ENCODE peak calls at places on chromosome 15, in five cellular contexts. O is SJCRH30, E is right cardiac atrium, F is BE2C, G is aorta. P is an unnamed sample.

GRCh38 chr15:36458406-36458805 is 121.0 kb upstream of the CDIN1 start:
- DNase-seq in G (no peak), O (no peak), F (peak), E (no peak), P (no peak)

GRCh38 chr15:42107483-42107882 is 13.1 kb upstream of the PLA2G4D start:
- DNase-seq in G (no peak), E (no peak), O (peak), F (no peak), P (no peak)

GRCh38 chr15:71219646-71220045 is 104.4 kb downstream of the THSD4 start:
- DNase-seq in O (no peak), E (no peak), F (no peak), G (no peak), P (peak)

GRCh38 chr15:34246276-34247010 is 21.6 kb downstream of the EMC4 start:
- DNase-seq in O (no peak), G (no peak), E (no peak), F (no peak), P (no peak)

GRCh38 chr15:74857082-74857655 is 14.2 kb upstream of the ULK3 start:
- DNase-seq in E (no peak), F (peak), O (no peak), G (no peak), P (no peak)

GRCh38 chr15:61641645-61642044 is 412.5 kb upstream of the RORA start:
- DNase-seq in F (no peak), G (no peak), E (no peak), O (no peak), P (no peak)

GRCh38 chr15:25773248-25773647 is 89.9 kb downstream of the ATP10A start:
- DNase-seq in G (no peak), E (no peak), O (no peak), F (no peak), P (no peak)

GRCh38 chr15:39944711-39945110 is 10.8 kb downstream of the EIF2AK4 start:
- DNase-seq in G (no peak), E (no peak), F (no peak), O (no peak), P (no peak)

GRCh38 chr15:43414196-43414595 is 43.3 kb downstream of the TUBGCP4 start:
- DNase-seq in F (no peak), O (no peak), G (no peak), E (no peak), P (no peak)

GRCh38 chr15:39919740-39920509 is at the start of gene GPR176:
- DNase-seq in E (peak), F (peak), G (peak), O (peak), P (peak)

GRCh38 chr15:39774688-39775267 is 7.9 kb downstream of the FSIP1 start:
- DNase-seq in G (no peak), O (no peak), E (no peak), F (no peak), P (no peak)

GRCh38 chr15:56837281-56837680 is 81.2 kb upstream of the TCF12 start:
- DNase-seq in O (no peak), G (no peak), E (no peak), F (no peak), P (no peak)

GRCh38 chr15:61517335-61517734 is 288.2 kb upstream of the RORA start:
- DNase-seq in O (no peak), F (no peak), G (no peak), E (no peak), P (no peak)

GRCh38 chr15:53216036-53216435 is 425.9 kb upstream of the ONECUT1 start:
- DNase-seq in F (no peak), O (no peak), E (no peak), G (no peak), P (no peak)

GRCh38 chr15:24944939-24945338 is 9.8 kb upstream of the SNRPN start:
- DNase-seq in O (no peak), F (no peak), G (no peak), E (no peak), P (no peak)

GRCh38 chr15:42385206-42385979 is 26.1 kb downstream of the CAPN3 start:
- DNase-seq in E (no peak), G (no peak), F (peak), O (peak), P (no peak)

GRCh38 chr15:40826123-40827075 is 2.1 kb downstream of the PPP1R14D start:
- DNase-seq in E (no peak), O (no peak), G (peak), F (no peak), P (no peak)

GRCh38 chr15:33068007-33068441 is 126.5 kb downstream of the FMN1 start:
- DNase-seq in O (peak), F (no peak), E (peak), G (no peak), P (no peak)

GRCh38 chr15:99970891-99971330 is 237.7 kb upstream of the LYSMD4 start:
- DNase-seq in E (no peak), G (peak), F (no peak), O (no peak), P (no peak)

GRCh38 chr15:31353931-31354330 is 27.3 kb downstream of the KLF13 start:
- DNase-seq in G (no peak), E (no peak), O (peak), F (no peak), P (no peak)

GRCh38 chr15:68696532-68697363 is 118.0 kb downstream of the CORO2B start:
- DNase-seq in O (no peak), F (no peak), E (no peak), G (no peak), P (no peak)

GRCh38 chr15:84387086-84387485 is 151.5 kb downstream of the GOLGA6L4 start:
- DNase-seq in O (no peak), E (no peak), G (no peak), F (no peak), P (no peak)

GRCh38 chr15:74399511-74400312 is 32.3 kb upstream of the CYP11A1 start:
- DNase-seq in F (no peak), E (no peak), G (no peak), O (peak), P (peak)

DNA sequence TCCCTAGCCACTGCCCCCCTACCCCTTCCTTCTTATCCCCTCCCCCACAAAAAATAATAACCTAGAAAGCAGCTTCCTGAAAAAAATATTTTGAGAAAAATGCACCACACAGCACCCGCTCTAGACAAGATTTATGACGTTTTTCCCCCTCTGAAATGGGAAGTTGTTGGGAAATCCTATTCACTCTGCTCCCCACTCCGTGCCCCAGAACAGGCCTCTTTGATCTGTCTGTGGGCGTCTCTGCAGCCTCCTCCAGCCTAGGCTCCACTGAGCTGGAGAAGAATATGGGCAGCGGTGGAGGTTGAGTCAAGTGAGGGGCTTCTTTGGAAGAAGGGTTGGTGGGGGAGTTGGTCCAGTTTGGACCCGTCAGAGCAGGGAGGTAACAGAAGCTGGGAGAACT is 28.5 kb upstream of the POLG start:
- DNase-seq in G (no peak), E (no peak), O (no peak), F (no peak), P (no peak)
- H3K4me3 ChIP-seq in G (no peak), E (no peak), O (no peak), F (peak), P (no peak)

DNA sequence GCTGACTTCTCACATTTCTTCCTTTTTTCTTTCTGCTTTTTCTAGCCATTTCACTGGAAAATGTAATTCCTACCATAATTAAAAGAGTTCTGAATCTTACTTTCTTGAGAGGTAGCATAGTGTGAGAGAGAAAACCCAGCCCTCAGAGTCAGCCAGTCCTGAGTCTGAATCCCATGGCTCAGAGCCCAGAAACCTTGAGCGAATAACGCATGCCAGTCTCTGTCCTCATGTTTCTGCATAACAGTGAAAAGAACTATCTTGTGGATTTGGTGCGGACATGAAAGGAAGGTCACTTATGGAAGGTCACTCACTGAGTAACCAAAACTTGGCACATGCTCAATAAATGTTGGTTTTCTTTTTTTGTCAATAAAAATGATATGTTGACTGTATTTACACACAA is 29.3 kb upstream of the SLCO3A1 start:
- DNase-seq in G (no peak), O (no peak), F (no peak), E (peak), P (no peak)
- H3K4me3 ChIP-seq in G (no peak), O (no peak), F (no peak), E (no peak), P (no peak)

GRCh38 chr15:48622227-48622626 is 23.3 kb downstream of the FBN1 start:
- DNase-seq in O (no peak), E (no peak), G (no peak), F (no peak), P (no peak)
- H3K4me3 ChIP-seq in O (no peak), E (no peak), G (no peak), F (no peak), P (no peak)

GRCh38 chr15:66404532-66404931 is 17.8 kb downstream of the MAP2K1 start:
- DNase-seq in G (no peak), E (no peak), O (peak), F (no peak), P (no peak)

GRCh38 chr15:66403323-66403722 is 16.6 kb downstream of the MAP2K1 start:
- DNase-seq in G (no peak), O (no peak), E (no peak), F (no peak), P (no peak)

GRCh38 chr15:66401130-66402021 is 14.7 kb downstream of the MAP2K1 start:
- DNase-seq in G (no peak), O (no peak), F (no peak), E (no peak), P (no peak)

GRCh38 chr15:66404122-66404521 is 17.4 kb downstream of the MAP2K1 start:
- DNase-seq in F (no peak), G (no peak), E (no peak), O (no peak), P (no peak)

DNA sequence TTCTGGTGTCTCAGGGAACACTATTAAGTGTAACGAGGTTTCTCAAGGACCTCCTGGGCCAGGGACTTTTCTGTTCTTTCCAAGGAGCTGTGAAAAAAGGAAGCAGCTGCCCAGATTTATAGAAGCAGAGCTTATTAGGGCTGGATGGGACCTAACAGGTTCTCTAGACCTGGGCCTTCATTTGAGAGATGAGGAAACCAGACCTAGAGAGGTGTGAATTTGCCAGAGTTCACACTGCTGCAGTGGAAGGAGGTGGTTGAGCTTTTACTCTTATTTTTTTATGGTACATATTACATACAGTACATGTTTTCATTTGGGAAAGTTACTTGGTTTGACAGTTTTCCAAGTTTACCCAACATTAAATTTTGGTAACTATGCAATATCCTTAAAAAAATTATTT is 16.2 kb downstream of the MAP2K1 start:
- DNase-seq in G (no peak), E (no peak), O (no peak), F (no peak), P (no peak)
- H3K4me3 ChIP-seq in G (no peak), E (no peak), O (no peak), F (no peak), P (no peak)

DNA sequence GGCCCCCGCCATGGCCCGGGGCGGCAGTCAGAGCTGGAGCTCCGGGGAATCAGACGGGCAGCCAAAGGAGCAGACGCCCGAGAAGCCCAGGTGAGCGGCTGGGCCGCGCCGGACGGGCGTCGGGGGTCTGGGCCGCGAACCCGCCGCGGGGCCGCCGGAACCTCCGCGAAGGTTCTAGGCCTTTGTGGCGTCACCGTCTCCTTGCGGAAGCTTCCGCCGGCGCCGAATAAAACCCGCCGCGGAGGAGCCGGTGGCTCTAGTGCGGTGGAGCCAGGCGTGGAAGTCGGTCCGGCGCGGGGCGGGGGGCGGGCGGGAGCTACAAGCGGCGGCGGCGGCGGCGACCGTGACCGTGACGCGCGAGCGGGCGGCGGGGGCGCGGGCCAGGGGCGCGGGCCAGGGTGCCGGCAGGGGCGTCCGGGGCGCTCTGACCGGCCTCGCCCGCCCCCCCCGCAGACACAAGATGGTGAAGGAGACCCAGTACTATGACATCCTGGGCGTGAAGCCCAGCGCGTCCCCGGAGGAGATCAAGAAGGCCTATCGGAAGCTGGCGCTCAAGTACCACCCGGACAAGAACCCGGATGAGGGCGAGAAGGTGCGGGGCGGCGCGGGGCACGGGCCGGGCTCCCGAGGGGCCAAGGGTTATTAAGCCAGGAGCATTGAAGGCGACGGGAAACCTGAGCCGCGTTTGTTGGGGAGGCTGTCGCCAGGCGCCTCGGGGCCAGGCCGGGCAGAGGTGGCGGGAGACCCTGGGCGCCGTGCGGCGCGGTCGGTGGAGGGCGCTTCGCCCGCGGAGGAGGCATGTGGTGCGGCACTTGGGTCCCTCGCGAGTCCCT is at the start of gene DNAJA4:
- DNase-seq in E (peak), F (peak), G (peak), O (no peak), P (no peak)
- H3K4me3 ChIP-seq in E (peak), F (peak), G (peak), O (no peak), P (peak)

GRCh38 chr15:98778263-98778959 is 130.1 kb downstream of the IGF1R start:
- DNase-seq in O (no peak), F (no peak), E (no peak), G (no peak), P (no peak)
- H3K4me3 ChIP-seq in O (no peak), F (no peak), E (no peak), G (no peak), P (no peak)

DNA sequence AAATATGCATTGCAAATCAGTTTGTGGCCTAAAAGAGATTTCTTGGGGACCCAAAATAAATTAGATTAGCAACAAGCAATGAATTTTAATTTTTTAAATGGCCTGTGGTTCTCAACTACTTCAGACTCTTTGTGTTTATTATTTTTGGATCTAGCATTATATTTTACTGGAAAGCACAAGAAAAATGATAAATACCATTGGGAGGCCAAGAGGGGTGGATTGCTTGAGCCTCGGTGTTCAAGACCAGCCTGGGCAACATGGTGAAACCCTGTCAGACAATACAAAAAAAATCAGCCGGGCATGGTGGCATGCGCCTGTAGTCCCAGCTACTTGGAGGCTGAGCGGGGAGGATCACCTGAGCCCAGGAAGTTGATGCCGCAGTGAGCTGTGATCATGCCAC is 13.6 kb downstream of the LACTB start:
- DNase-seq in F (no peak), O (no peak), E (no peak), G (no peak), P (no peak)
- H3K4me3 ChIP-seq in F (no peak), O (no peak), E (no peak), G (no peak), P (no peak)

DNA sequence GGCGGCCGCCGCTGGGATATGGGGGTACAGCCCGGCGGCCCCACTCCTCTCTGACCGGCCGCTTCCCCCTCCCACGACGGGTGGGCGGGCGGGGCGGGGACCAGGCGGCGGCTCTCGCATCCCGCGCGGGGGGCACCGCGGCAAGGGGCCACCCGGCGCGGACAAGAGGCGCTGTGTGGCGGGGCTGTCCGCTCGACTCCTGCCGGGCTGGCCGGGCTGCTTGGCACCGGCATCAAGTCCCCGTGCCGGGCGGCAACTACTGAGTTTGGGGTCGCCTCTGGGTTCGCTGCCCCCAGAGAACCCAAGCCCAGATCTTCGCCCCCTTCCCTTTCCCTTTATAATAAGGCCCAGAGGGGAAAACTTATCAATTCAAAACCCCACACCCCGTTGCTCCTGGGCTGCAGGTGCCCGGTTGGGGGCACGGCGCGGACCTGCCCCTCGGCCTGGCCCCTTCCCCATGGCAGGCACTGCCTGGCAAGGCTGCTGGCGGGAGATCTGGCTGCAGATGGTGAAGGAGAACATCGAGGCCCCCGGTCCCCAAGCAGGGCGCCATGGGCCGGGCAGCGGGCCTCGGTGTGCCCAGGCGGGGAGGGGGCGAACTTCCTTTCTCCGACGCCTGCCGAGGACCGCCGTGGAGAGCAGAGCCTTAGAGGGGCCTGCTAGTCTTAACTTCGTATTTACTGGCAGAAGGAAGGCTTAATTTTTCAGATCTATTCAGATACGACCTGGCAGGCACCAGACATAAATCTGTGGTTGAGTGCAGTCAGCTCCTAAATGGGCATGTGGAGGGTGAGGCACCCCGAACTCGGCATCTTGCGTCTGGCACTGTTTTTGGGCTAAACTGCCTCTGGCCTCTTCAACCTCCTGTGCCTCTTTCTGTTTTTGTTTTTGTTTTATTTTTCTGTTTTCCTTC is 913 bp downstream of the APBA2 start:
- DNase-seq in G (peak), O (no peak), E (no peak), F (no peak), P (no peak)
- H3K4me3 ChIP-seq in G (peak), O (peak), E (peak), F (peak), P (peak)

DNA sequence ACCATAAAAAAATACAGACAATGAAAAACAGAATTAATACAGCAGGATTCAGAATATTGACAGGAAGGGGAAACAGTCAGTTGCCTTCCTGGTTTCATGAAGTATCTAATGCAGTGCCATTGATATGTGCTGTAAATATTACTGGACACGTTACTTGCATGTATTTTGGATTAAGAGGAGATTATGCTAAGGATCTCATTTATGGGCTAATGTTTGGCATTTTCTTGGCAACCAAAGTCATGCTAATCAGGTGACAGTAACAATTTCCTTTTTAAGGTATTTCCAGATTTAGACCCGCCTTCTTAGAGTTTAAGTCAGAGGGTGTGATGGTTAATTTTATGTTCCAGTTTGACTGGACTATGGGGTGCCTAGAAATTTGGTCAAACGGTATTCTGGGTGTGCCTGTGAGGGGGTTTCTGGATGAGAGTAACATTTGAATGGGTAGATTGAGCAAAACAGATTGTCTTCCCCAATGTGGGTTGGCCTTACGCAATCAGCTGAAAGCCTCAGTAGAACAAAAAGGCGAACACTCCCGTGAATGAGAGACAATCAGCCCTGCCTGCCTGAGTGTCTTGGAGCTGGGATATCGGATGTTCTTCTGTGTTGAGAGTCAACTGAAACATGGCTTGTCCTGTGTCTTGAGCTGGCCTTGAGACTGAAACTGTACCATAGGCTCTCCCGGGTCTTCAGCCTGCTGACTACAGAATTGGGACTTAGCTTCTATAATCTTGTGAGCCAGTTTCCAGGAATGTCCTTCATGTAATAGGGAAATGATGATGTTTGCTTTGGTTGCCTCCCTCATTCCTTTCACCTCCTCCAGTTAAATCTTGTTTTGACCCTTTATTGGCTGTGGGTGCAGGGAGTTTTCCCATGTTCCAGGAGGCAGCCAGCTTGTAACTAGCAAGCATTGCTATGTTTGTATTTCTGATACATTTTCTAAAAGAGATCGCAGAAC is 10.5 kb downstream of the SQOR start:
- DNase-seq in G (no peak), F (no peak), E (no peak), O (no peak), P (peak)
- H3K4me3 ChIP-seq in G (no peak), F (no peak), E (no peak), O (no peak), P (no peak)

P was measured in skeletal muscle cell.